ENCODE peak calls at places on chromosome 11, in seven cellular contexts. Z is GM19239, X is esophagus muscularis mucosa, K is breast epithelium, H is left ventricle myocardium inferior, P is NCI-H345, Q is RWPE1. T is an unnamed sample.

GRCh38 chr11:89205378-89205777 is 27.7 kb downstream of the TYR start:
- DNase-seq in Z (no peak), X (no peak), K (no peak), H (no peak), P (no peak), Q (peak), T (no peak)

GRCh38 chr11:107218123-107219084 is 200.1 kb upstream of the GUCY1A2 start:
- DNase-seq in Z (no peak), X (no peak), K (no peak), H (no peak), P (no peak), Q (no peak), T (no peak)

GRCh38 chr11:119880143-119880542 is 151.1 kb upstream of the NECTIN1 start:
- DNase-seq in Z (no peak), X (no peak), K (no peak), H (no peak), P (no peak), Q (no peak), T (no peak)

GRCh38 chr11:82719316-82719715 is 14.3 kb downstream of the FAM181B start:
- DNase-seq in Z (no peak), X (no peak), K (no peak), H (no peak), P (no peak), Q (no peak), T (no peak)

GRCh38 chr11:119340335-119341221 is at the start of gene C1QTNF5:
- DNase-seq in Z (no peak), X (no peak), K (peak), H (peak), P (no peak), Q (no peak), T (peak)

GRCh38 chr11:3202305-3202704 is 16.3 kb downstream of the MRGPRG start:
- DNase-seq in Z (no peak), X (no peak), K (no peak), H (peak), P (no peak), Q (no peak), T (no peak)

GRCh38 chr11:109668973-109669634 is 247.1 kb downstream of the C11orf87 start:
- DNase-seq in Z (no peak), X (no peak), K (no peak), H (no peak), P (no peak), Q (peak), T (no peak)

GRCh38 chr11:32864555-32864954 is 28.1 kb upstream of the QSER1 start:
- DNase-seq in Z (no peak), X (no peak), K (no peak), H (no peak), P (no peak), Q (no peak), T (no peak)

GRCh38 chr11:21174781-21175180 is 505.4 kb downstream of the NELL1 start:
- DNase-seq in Z (no peak), X (no peak), K (no peak), H (no peak), P (no peak), Q (peak), T (no peak)

GRCh38 chr11:363948-364761 is 5.1 kb upstream of the B4GALNT4 start:
- DNase-seq in Z (no peak), X (no peak), K (peak), H (no peak), P (peak), Q (peak), T (no peak)

GRCh38 chr11:61574611-61575010 is 6.3 kb downstream of the SYT7 start:
- DNase-seq in Z (no peak), X (no peak), K (no peak), H (no peak), P (no peak), Q (no peak), T (no peak)

GRCh38 chr11:14369598-14369997 is 10.6 kb upstream of the RRAS2 start:
- DNase-seq in Z (no peak), X (no peak), K (no peak), H (no peak), P (no peak), Q (no peak), T (no peak)

GRCh38 chr11:69215784-69216415 is 60.2 kb downstream of the SMIM38 start:
- DNase-seq in Z (no peak), X (no peak), K (peak), H (no peak), P (no peak), Q (peak), T (peak)

GRCh38 chr11:8841899-8842298 is 69.1 kb upstream of the AKIP1 start:
- DNase-seq in Z (no peak), X (no peak), K (no peak), H (no peak), P (no peak), Q (no peak), T (no peak)

GRCh38 chr11:128603003-128603715 is 15.8 kb upstream of the ETS1 start:
- DNase-seq in Z (no peak), X (no peak), K (no peak), H (no peak), P (no peak), Q (no peak), T (no peak)

GRCh38 chr11:125313271-125314222 is 149.0 kb downstream of the PKNOX2 start:
- DNase-seq in Z (no peak), X (no peak), K (no peak), H (no peak), P (no peak), Q (no peak), T (no peak)

GRCh38 chr11:26792956-26793355 is 71.1 kb upstream of the SLC5A12 start:
- DNase-seq in Z (no peak), X (no peak), K (no peak), H (no peak), P (no peak), Q (no peak), T (no peak)

GRCh38 chr11:118339281-118340045 is 3.0 kb downstream of the CD3D start:
- DNase-seq in Z (no peak), X (no peak), K (no peak), H (no peak), P (no peak), Q (no peak), T (no peak)

GRCh38 chr11:73386026-73386425 is 9.8 kb downstream of the RELT start:
- DNase-seq in Z (no peak), X (no peak), K (no peak), H (peak), P (no peak), Q (no peak), T (no peak)

GRCh38 chr11:60785806-60786361 is 751 bp downstream of the MS4A10 start:
- DNase-seq in Z (no peak), X (no peak), K (no peak), H (no peak), P (no peak), Q (no peak), T (no peak)

GRCh38 chr11:76321340-76321739 is 59.6 kb downstream of the THAP12 start:
- DNase-seq in Z (no peak), X (no peak), K (no peak), H (no peak), P (no peak), Q (no peak), T (no peak)

GRCh38 chr11:111329306-111330204 is 31.2 kb downstream of the POU2AF3 start:
- DNase-seq in Z (no peak), X (no peak), K (no peak), H (peak), P (no peak), Q (no peak), T (peak)

GRCh38 chr11:119742263-119742861 is 13.4 kb upstream of the NECTIN1 start:
- DNase-seq in Z (no peak), X (no peak), K (no peak), H (no peak), P (no peak), Q (no peak), T (no peak)

GRCh38 chr11:35412285-35412684 is 7.1 kb downstream of the SLC1A2 start:
- DNase-seq in Z (no peak), X (no peak), K (no peak), H (no peak), P (no peak), Q (no peak), T (no peak)

GRCh38 chr11:40877981-40878380 is 581.5 kb downstream of the LRRC4C start:
- DNase-seq in Z (no peak), X (no peak), K (no peak), H (no peak), P (no peak), Q (no peak), T (no peak)

GRCh38 chr11:91773090-91773489 is 451.5 kb upstream of the FAT3 start:
- DNase-seq in Z (no peak), X (no peak), K (no peak), H (no peak), P (peak), Q (no peak), T (no peak)

GRCh38 chr11:112412383-112412782 is 151.7 kb upstream of the PLET1 start:
- DNase-seq in Z (no peak), X (peak), K (no peak), H (no peak), P (no peak), Q (peak), T (no peak)

GRCh38 chr11:121552160-121552559 is 99.4 kb upstream of the SORL1-AS1 start:
- DNase-seq in Z (no peak), X (no peak), K (no peak), H (no peak), P (no peak), Q (no peak), T (no peak)

GRCh38 chr11:57781529-57781943 is 19.9 kb downstream of the CTNND1 start:
- DNase-seq in Z (no peak), X (no peak), K (peak), H (no peak), P (no peak), Q (peak), T (peak)

GRCh38 chr11:127106142-127106541 is 105.6 kb upstream of the KIRREL3 start:
- DNase-seq in Z (no peak), X (peak), K (no peak), H (no peak), P (peak), Q (no peak), T (no peak)

GRCh38 chr11:28342704-28343103 is 234.5 kb downstream of the METTL15 start:
- DNase-seq in Z (no peak), X (no peak), K (no peak), H (no peak), P (no peak), Q (no peak), T (no peak)

GRCh38 chr11:20367313-20367948 is 3.9 kb downstream of the HTATIP2 start:
- DNase-seq in Z (no peak), X (no peak), K (no peak), H (no peak), P (no peak), Q (peak), T (no peak)

GRCh38 chr11:117547188-117547831 is 219.7 kb downstream of the CEP164 start:
- DNase-seq in Z (no peak), X (no peak), K (no peak), H (no peak), P (peak), Q (no peak), T (no peak)

GRCh38 chr11:57653162-57653561 is 3.5 kb upstream of the YPEL4 start:
- DNase-seq in Z (no peak), X (no peak), K (no peak), H (no peak), P (no peak), Q (no peak), T (no peak)

GRCh38 chr11:111733009-111733408 is 33.2 kb downstream of the PPP2R1B start:
- DNase-seq in Z (no peak), X (no peak), K (no peak), H (peak), P (no peak), Q (no peak), T (peak)

GRCh38 chr11:103114836-103115235 is 5.6 kb downstream of the DYNC2H1 start:
- DNase-seq in Z (no peak), X (no peak), K (no peak), H (no peak), P (no peak), Q (no peak), T (no peak)

GRCh38 chr11:83410605-83411565 is 124.7 kb upstream of the CCDC90B start:
- DNase-seq in Z (no peak), X (no peak), K (peak), H (no peak), P (no peak), Q (no peak), T (no peak)

GRCh38 chr11:121391914-121392313 is 60.2 kb upstream of the SORL1 start:
- DNase-seq in Z (no peak), X (no peak), K (no peak), H (no peak), P (no peak), Q (peak), T (no peak)

GRCh38 chr11:56841210-56841810 is 92.8 kb upstream of the OR9G4 start:
- DNase-seq in Z (peak), X (no peak), K (no peak), H (no peak), P (peak), Q (peak), T (peak)

GRCh38 chr11:125165111-125165663 is 636 bp downstream of the PKNOX2 start:
- DNase-seq in Z (peak), X (no peak), K (peak), H (peak), P (no peak), Q (peak), T (peak)